ENCODE peak calls at places on chromosomes 7 and 10, in six cellular contexts. W is HCT116, E is GM12878, K is HepG2, V is K562, G is H1. F is an unnamed sample.

GRCh38 chr7:98613601-98614425 is 3.3 kb upstream of the NPTX2 start:
- DNase-seq in W (no peak), E (no peak), K (no peak), G (no peak), V (no peak), F (peak; percentile 41)

GRCh38 chr7:131653418-131654248 is 97.2 kb upstream of the PODXL start:
- DNase-seq in G (no peak), V (no peak), E (no peak), W (no peak), K (no peak), F (no peak)

GRCh38 chr10:78333362-78334143 is 299.9 kb downstream of the RPS24 start:
- DNase-seq in E (no peak), G (no peak), W (no peak), V (no peak), K (no peak), F (no peak)

GRCh38 chr10:104521901-104522827 is 118.9 kb upstream of the SORCS3 start:
- DNase-seq in G (no peak), W (no peak), V (no peak), E (no peak), K (no peak), F (no peak)

GRCh38 chr7:20862554-20862953 is 75.9 kb upstream of the SP8 start:
- DNase-seq in V (no peak), W (no peak), G (no peak), K (no peak), E (no peak), F (no peak)

GRCh38 chr7:2006921-2007381 is 225.8 kb downstream of the MAD1L1 start:
- DNase-seq in E (no peak), W (no peak), K (no peak), G (no peak), V (no peak), F (peak; percentile 9)

GRCh38 chr10:50417906-50418697 is 166.8 kb upstream of the ASAH2 start:
- DNase-seq in W (peak; percentile 86), K (peak; percentile 31), E (peak; percentile 63), G (peak; percentile 29), V (peak; percentile 89), F (peak; percentile 73)

GRCh38 chr7:157467496-157468212 is 130.8 kb downstream of the DNAJB6 start:
- DNase-seq in E (no peak), K (no peak), V (peak; percentile 77), W (no peak), G (no peak), F (no peak)

GRCh38 chr10:106515206-106515790 is 649.2 kb downstream of the SORCS1 start:
- DNase-seq in G (no peak), K (no peak), V (no peak), W (no peak), E (no peak), F (no peak)

GRCh38 chr7:23277359-23277989 is 21.7 kb upstream of the MALSU1 start:
- DNase-seq in G (peak; percentile 15), W (peak; percentile 62), V (peak; percentile 68), E (peak; percentile 41), K (peak; percentile 76), F (no peak)

GRCh38 chr10:61750943-61751471 is 88.3 kb downstream of the CABCOCO1 start:
- DNase-seq in V (peak; percentile 87), K (peak; percentile 74), G (peak; percentile 44), E (peak; percentile 27), W (peak; percentile 64), F (peak; percentile 79)

GRCh38 chr7:82562716-82563404 is 119.3 kb upstream of the CACNA2D1 start:
- DNase-seq in W (no peak), V (no peak), G (no peak), K (no peak), E (no peak), F (no peak)

GRCh38 chr10:23693895-23694294 is 255.0 kb downstream of the OTUD1 start:
- DNase-seq in G (no peak), E (no peak), V (no peak), K (no peak), W (no peak), F (peak; percentile 34)

GRCh38 chr10:72105675-72106074 is 17.3 kb upstream of the SPOCK2 start:
- DNase-seq in G (no peak), V (no peak), W (no peak), E (no peak), K (no peak), F (no peak)

GRCh38 chr7:157412021-157412443 is 75.2 kb downstream of the DNAJB6 start:
- DNase-seq in V (no peak), G (no peak), K (no peak), W (no peak), E (no peak), F (no peak)

GRCh38 chr10:113303747-113304146 is 249.1 kb upstream of the HABP2 start:
- DNase-seq in G (no peak), E (no peak), V (no peak), W (no peak), K (peak; percentile 45), F (no peak)

GRCh38 chr7:105810556-105810955 is 65.8 kb downstream of the ATXN7L1 start:
- DNase-seq in W (no peak), E (no peak), G (no peak), K (no peak), V (no peak), F (no peak)

GRCh38 chr10:11401314-11402222 is 209.9 kb downstream of the USP6NL start:
- DNase-seq in G (no peak), W (no peak), E (no peak), V (no peak), K (no peak), F (no peak)

GRCh38 chr10:45229823-45230222 is 85.6 kb downstream of the OR13A1 start:
- DNase-seq in W (no peak), K (no peak), E (no peak), V (no peak), G (no peak), F (no peak)

GRCh38 chr10:75042292-75042974 is 69.0 kb upstream of the SAMD8 start:
- DNase-seq in K (no peak), V (no peak), E (no peak), G (no peak), W (no peak), F (no peak)
- TF ChIP-seq ATF3 in K (no peak), V (no peak), E (no peak), G (no peak), W (no peak), F (no peak)

GRCh38 chr10:122421054-122421625 is 33.3 kb upstream of the ARMS2 start:
- DNase-seq in E (no peak), W (no peak), K (no peak), G (no peak), V (no peak), F (no peak)

GRCh38 chr10:122419890-122420623 is 34.4 kb upstream of the ARMS2 start:
- DNase-seq in V (no peak), E (no peak), K (no peak), W (no peak), G (no peak), F (no peak)

GRCh38 chr10:122419016-122419415 is 35.4 kb upstream of the ARMS2 start:
- DNase-seq in V (no peak), E (no peak), K (no peak), G (no peak), W (no peak), F (no peak)

GRCh38 chr10:122421747-122422146 is 32.7 kb upstream of the ARMS2 start:
- DNase-seq in E (no peak), K (no peak), V (no peak), G (no peak), W (no peak), F (no peak)

DNA sequence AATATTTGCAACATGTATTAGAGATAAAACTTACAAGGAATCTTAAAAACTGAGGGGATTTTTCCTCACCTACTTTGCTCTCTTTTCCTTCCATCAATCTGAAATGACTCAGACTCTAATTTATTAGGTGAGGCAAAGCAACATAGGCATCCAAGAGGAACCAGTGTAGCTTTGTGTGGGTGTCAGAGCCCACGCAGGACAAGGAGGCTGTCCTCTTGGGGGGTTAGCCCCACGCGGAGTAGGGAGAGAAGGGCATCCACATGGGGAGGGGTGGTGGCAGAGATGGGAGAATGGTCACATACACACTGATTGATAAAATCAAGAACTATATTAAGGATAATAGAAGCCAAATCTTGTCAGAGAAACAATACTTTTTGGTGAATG is 33.8 kb upstream of the ARMS2 start:
- DNase-seq in K (no peak), W (no peak), G (no peak), V (no peak), E (no peak), F (no peak)
- TF ChIP-seq ATF3 in K (no peak), W (no peak), G (no peak), V (no peak), E (no peak), F (no peak)

GRCh38 chr7:66265566-66265965 is 60.4 kb downstream of the TPST1 start:
- DNase-seq in G (no peak), K (no peak), E (no peak), V (peak; percentile 35), W (no peak), F (no peak)
- TF ChIP-seq ATF3 in G (no peak), K (no peak), E (no peak), V (no peak), W (no peak), F (no peak)

GRCh38 chr10:97321032-97321806 is 2.1 kb downstream of the FRAT1 start:
- DNase-seq in K (no peak), E (no peak), G (no peak), V (no peak), W (no peak), F (peak; percentile 49)

GRCh38 chr10:97319671-97320479 is 804 bp downstream of the FRAT1 start:
- DNase-seq in E (no peak), W (no peak), G (peak; percentile 36), K (peak; percentile 54), V (no peak), F (peak; percentile 76)

GRCh38 chr10:97321807-97322195 is 2.7 kb downstream of the FRAT1 start:
- DNase-seq in V (no peak), K (no peak), E (no peak), W (no peak), G (no peak), F (no peak)

GRCh38 chr10:97318772-97319651 is at the start of gene FRAT1:
- DNase-seq in E (peak; percentile 43), G (peak; percentile 65), W (peak; percentile 84), V (peak; percentile 78), K (peak; percentile 74), F (peak; percentile 92)

DNA sequence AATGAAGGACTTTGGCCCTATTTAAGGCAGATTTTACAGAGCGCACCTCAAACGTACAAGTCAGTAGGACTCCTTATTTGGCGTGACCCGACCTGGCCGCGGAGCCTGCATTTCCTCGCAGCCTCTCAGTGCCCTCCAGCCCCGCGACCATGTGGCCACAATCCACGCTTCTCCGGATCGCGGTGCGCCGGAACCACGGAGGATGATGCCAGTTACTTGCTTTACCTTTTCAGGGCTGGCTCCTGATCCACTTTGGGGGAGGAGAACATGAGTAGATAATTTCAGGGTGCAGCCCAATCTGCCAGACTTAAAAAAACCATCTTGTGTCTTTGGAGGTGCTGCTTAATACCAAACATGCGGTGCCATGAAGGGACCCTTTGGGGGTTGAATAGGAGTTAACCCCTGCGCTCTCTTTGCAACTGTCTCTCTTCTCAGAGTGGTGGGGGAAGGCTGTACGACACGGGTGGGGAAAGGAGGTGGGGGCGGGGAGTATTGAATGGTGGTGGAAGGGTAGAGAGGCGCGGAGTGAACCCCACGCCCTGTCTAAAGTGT is 1.5 kb downstream of the FRAT1 start:
- DNase-seq in K (no peak), G (no peak), E (no peak), W (no peak), V (no peak), F (peak; percentile 21)
- TF ChIP-seq ATF3 in K (no peak), G (no peak), E (no peak), W (no peak), V (no peak), F (no peak)

F was measured in WTC11.